ENCODE peak calls at places on chromosomes 12 and 14, in seven cellular contexts. One of them, this sample, is unnamed.

GRCh38 chr12:2654741-2655140 is 140.0 kb upstream of the FKBP4 start:
- DNase-seq in HepG2: no peak
- DNase-seq in prostate gland: no peak
- DNase-seq in spleen: peak
- DNase-seq in stomach: no peak
- DNase-seq in H1: no peak
- DNase-seq in HCT116: no peak
- DNase-seq in this sample: no peak

GRCh38 chr12:69497308-69498026 is 27.3 kb downstream of the FRS2 start:
- DNase-seq in HepG2: no peak
- DNase-seq in prostate gland: no peak
- DNase-seq in spleen: no peak
- DNase-seq in stomach: no peak
- DNase-seq in H1: no peak
- DNase-seq in HCT116: no peak
- DNase-seq in this sample: no peak

GRCh38 chr12:110993425-110993824 is 73.0 kb upstream of the MYL2 start:
- DNase-seq in HepG2: no peak
- DNase-seq in prostate gland: no peak
- DNase-seq in spleen: no peak
- DNase-seq in stomach: no peak
- DNase-seq in H1: no peak
- DNase-seq in HCT116: no peak
- DNase-seq in this sample: peak

GRCh38 chr14:37181441-37181840 is 9.0 kb upstream of the SLC25A21 start:
- DNase-seq in HepG2: no peak
- DNase-seq in prostate gland: no peak
- DNase-seq in spleen: no peak
- DNase-seq in stomach: no peak
- DNase-seq in H1: no peak
- DNase-seq in HCT116: no peak
- DNase-seq in this sample: no peak

GRCh38 chr12:52082026-52082667 is 2.6 kb downstream of the SMIM41 start:
- DNase-seq in HepG2: peak
- DNase-seq in prostate gland: no peak
- DNase-seq in spleen: no peak
- DNase-seq in stomach: no peak
- DNase-seq in H1: no peak
- DNase-seq in HCT116: no peak
- DNase-seq in this sample: no peak

GRCh38 chr12:113186033-113186365 is 478 bp downstream of the RITA1 start:
- DNase-seq in HepG2: peak
- DNase-seq in prostate gland: no peak
- DNase-seq in spleen: no peak
- DNase-seq in stomach: no peak
- DNase-seq in H1: no peak
- DNase-seq in HCT116: no peak
- DNase-seq in this sample: no peak

GRCh38 chr14:34826661-34827060 is 48.5 kb downstream of the BAZ1A start:
- DNase-seq in HepG2: no peak
- DNase-seq in prostate gland: no peak
- DNase-seq in spleen: no peak
- DNase-seq in stomach: no peak
- DNase-seq in H1: no peak
- DNase-seq in HCT116: no peak
- DNase-seq in this sample: no peak

GRCh38 chr14:100907240-100907639 is 3.7 kb upstream of the RTL1 start:
- DNase-seq in HepG2: no peak
- DNase-seq in prostate gland: no peak
- DNase-seq in spleen: no peak
- DNase-seq in stomach: no peak
- DNase-seq in H1: no peak
- DNase-seq in HCT116: no peak
- DNase-seq in this sample: no peak

GRCh38 chr12:115758886-115759620 is 518.4 kb downstream of the MED13L start:
- DNase-seq in HepG2: no peak
- DNase-seq in prostate gland: peak
- DNase-seq in spleen: no peak
- DNase-seq in stomach: no peak
- DNase-seq in H1: no peak
- DNase-seq in HCT116: no peak
- DNase-seq in this sample: no peak

GRCh38 chr14:72715910-72716268 is 178.0 kb downstream of the DPF3 start:
- DNase-seq in HepG2: no peak
- DNase-seq in prostate gland: no peak
- DNase-seq in spleen: no peak
- DNase-seq in stomach: no peak
- DNase-seq in H1: no peak
- DNase-seq in HCT116: no peak
- DNase-seq in this sample: no peak

GRCh38 chr12:9648701-9649531 is 20.6 kb upstream of the CLEC2D start:
- DNase-seq in HepG2: no peak
- DNase-seq in prostate gland: no peak
- DNase-seq in spleen: no peak
- DNase-seq in stomach: no peak
- DNase-seq in H1: no peak
- DNase-seq in HCT116: no peak
- DNase-seq in this sample: no peak

GRCh38 chr12:72271741-72272661 is at the start of gene TRHDE:
- DNase-seq in HepG2: no peak
- DNase-seq in prostate gland: no peak
- DNase-seq in spleen: peak
- DNase-seq in stomach: no peak
- DNase-seq in H1: peak
- DNase-seq in HCT116: no peak
- DNase-seq in this sample: peak

GRCh38 chr12:114982760-114983159 is 298.8 kb upstream of the TBX3 start:
- DNase-seq in HepG2: no peak
- DNase-seq in prostate gland: peak
- DNase-seq in spleen: no peak
- DNase-seq in stomach: no peak
- DNase-seq in H1: no peak
- DNase-seq in HCT116: no peak
- DNase-seq in this sample: no peak

GRCh38 chr12:89288959-89289358 is 63.3 kb downstream of the DUSP6 start:
- DNase-seq in HepG2: no peak
- DNase-seq in prostate gland: no peak
- DNase-seq in spleen: no peak
- DNase-seq in stomach: no peak
- DNase-seq in H1: no peak
- DNase-seq in HCT116: no peak
- DNase-seq in this sample: no peak

DNA sequence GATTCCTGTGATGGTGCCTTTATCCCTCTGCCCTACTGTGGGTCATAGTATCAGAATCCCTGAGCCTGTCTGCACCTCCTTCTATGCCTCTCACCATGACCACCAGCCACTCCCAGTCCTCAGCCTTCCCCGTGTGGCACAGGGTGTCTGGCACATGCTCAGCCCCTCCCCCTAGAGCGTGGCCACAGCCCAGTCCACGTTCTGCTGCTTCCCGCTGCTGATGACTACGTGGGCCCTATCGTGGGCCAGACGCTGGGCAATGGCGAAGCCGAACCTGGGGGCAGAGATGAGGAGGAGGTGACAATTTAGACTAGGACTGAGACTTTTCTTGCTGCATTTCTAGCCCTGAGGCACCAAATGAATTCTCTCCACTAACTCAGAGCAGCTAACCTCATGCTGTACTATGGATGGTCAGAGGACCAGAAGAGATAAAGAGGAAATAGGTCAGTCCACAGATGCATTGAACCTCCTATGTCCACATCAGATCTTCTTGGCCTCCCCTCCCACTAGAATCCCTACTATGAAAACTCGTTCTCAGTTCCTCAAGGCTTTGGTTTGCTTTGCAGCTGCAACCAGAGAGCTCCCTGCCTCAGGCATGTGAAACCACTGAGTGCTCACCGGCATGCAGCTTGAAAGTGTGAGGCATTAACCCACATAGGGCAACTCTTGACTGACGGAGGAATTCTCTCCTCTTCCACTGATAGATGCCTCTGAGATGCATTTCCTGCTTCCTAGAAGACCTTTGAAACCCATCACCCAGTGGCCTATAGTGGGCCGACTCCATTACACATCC is 126.3 kb upstream of the DHRS4 start:
- DNase-seq in HepG2: no peak
- DNase-seq in prostate gland: no peak
- DNase-seq in spleen: no peak
- DNase-seq in stomach: no peak
- DNase-seq in H1: no peak
- DNase-seq in HCT116: no peak
- DNase-seq in this sample: no peak
- TF ChIP-seq POLR2AphosphoS5 in HepG2: no peak
- TF ChIP-seq POLR2AphosphoS5 in prostate gland: no peak
- TF ChIP-seq POLR2AphosphoS5 in spleen: no peak
- TF ChIP-seq POLR2AphosphoS5 in stomach: no peak
- TF ChIP-seq POLR2AphosphoS5 in H1: no peak
- TF ChIP-seq POLR2AphosphoS5 in HCT116: no peak
- TF ChIP-seq POLR2AphosphoS5 in this sample: no peak

DNA sequence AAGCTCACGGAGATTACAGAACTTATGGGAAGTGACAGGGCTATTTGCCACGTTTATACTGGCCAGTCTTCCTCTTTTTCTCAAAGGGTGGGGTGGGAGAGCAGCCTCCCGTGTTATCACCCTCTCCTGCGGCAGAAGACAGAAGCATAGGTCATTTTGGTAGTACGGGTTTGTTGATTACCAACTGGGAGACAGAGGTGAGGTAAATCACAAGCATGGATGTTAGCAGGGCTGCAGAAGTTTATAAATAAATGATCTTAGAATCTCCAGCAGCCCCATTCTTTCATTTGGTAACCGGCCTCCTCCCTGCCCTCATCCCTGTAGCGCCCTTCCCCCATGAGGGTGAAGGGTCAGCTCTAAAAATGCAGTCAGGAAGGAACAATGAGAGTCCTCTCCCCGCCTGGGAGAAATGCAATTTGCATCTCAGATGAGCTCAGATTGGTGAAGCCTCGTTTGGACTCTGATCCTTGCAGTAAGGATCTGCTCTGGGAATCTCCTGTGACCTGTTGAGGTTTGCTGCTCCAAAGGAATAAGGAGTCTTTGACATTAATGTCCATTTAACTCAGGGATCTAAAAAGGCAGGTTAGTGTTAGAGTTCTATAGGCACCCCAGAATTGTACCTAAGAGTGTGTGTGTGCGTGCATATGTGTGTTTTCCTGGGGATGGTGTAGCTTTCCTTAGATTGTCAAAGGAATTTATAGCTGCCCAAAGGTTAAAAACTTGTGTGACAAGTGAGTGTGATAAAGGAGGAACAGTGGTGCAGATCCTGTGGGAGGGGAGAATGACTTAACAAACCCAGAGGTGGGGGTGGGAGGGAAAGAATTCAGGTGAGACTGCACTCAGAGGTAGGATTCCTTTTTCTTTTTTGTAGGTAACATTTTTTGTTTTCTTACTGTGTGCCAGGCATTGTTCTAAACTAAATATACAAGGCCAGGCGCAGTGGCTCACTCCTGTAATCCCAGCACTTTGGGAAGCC is 45.0 kb upstream of the SINHCAF start:
- DNase-seq in HepG2: peak
- DNase-seq in prostate gland: no peak
- DNase-seq in spleen: peak
- DNase-seq in stomach: no peak
- DNase-seq in H1: peak
- DNase-seq in HCT116: no peak
- DNase-seq in this sample: no peak
- TF ChIP-seq POLR2A in HepG2: no peak
- TF ChIP-seq POLR2A in prostate gland: no peak
- TF ChIP-seq POLR2A in spleen: no peak
- TF ChIP-seq POLR2A in stomach: no peak
- TF ChIP-seq POLR2A in H1: no peak
- TF ChIP-seq POLR2A in HCT116: no peak
- TF ChIP-seq POLR2A in this sample: no peak

GRCh38 chr12:47894652-47895051 is 10.1 kb downstream of the VDR start:
- DNase-seq in HepG2: no peak
- DNase-seq in prostate gland: no peak
- DNase-seq in spleen: no peak
- DNase-seq in stomach: no peak
- DNase-seq in H1: no peak
- DNase-seq in HCT116: no peak
- DNase-seq in this sample: no peak
- H3K4me3 ChIP-seq in HepG2: no peak
- H3K4me3 ChIP-seq in prostate gland: no peak
- H3K4me3 ChIP-seq in spleen: no peak
- H3K4me3 ChIP-seq in stomach: no peak
- H3K4me3 ChIP-seq in H1: no peak
- H3K4me3 ChIP-seq in HCT116: no peak
- H3K4me3 ChIP-seq in this sample: no peak

GRCh38 chr12:46266382-46266791 is 2.5 kb downstream of the SLC38A1 start:
- DNase-seq in HepG2: no peak
- DNase-seq in prostate gland: no peak
- DNase-seq in spleen: no peak
- DNase-seq in stomach: no peak
- DNase-seq in H1: no peak
- DNase-seq in HCT116: no peak
- DNase-seq in this sample: no peak

GRCh38 chr12:46268349-46268616 is 560 bp downstream of the SLC38A1 start:
- DNase-seq in HepG2: no peak
- DNase-seq in prostate gland: no peak
- DNase-seq in spleen: peak
- DNase-seq in stomach: no peak
- DNase-seq in H1: no peak
- DNase-seq in HCT116: no peak
- DNase-seq in this sample: no peak

GRCh38 chr12:46267618-46268348 is 1.1 kb downstream of the SLC38A1 start:
- DNase-seq in HepG2: no peak
- DNase-seq in prostate gland: peak
- DNase-seq in spleen: peak
- DNase-seq in stomach: no peak
- DNase-seq in H1: peak
- DNase-seq in HCT116: no peak
- DNase-seq in this sample: no peak

GRCh38 chr12:46265734-46266133 is 3.1 kb downstream of the SLC38A1 start:
- DNase-seq in HepG2: no peak
- DNase-seq in prostate gland: no peak
- DNase-seq in spleen: no peak
- DNase-seq in stomach: no peak
- DNase-seq in H1: no peak
- DNase-seq in HCT116: no peak
- DNase-seq in this sample: no peak

DNA sequence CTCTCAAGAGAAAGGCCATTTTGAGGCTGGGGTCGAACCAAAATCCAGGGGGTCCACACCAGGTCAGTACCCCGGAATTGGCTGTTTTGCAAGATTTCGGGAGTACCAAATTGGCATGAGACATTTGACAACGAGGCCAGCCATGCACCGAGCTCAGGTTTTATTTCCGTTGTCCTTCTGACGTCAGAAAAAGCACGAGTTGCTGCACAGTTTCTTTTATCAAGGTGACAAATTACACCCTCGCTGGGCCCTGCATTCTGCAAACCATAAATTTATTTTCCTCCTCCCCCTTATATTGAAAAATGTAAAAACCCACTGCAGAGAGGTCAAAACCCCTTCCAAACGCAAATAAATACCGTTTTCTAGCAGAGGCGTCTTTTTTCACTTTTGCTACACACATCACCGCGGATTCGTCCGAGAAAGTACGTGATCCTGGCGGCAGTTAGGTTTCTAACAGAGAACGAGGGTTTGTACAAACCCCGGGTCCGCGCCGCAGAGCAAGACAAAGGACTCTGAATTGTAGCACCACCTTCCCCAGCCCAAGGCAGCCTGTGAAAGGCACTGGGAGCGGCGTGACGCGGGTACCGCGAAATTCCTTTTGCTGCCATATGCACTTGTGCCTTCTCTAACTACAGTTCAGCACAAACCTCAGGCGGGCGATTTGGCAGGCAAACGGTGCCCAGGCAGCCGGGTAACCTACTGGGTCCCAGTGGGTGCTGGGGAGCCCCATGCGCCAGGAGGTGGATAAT is 1.8 kb downstream of the SLC38A1 start:
- DNase-seq in HepG2: peak
- DNase-seq in prostate gland: peak
- DNase-seq in spleen: peak
- DNase-seq in stomach: peak
- DNase-seq in H1: peak
- DNase-seq in HCT116: no peak
- DNase-seq in this sample: peak
- TF ChIP-seq POLR2AphosphoS5 in HepG2: no peak
- TF ChIP-seq POLR2AphosphoS5 in prostate gland: no peak
- TF ChIP-seq POLR2AphosphoS5 in spleen: peak
- TF ChIP-seq POLR2AphosphoS5 in stomach: no peak
- TF ChIP-seq POLR2AphosphoS5 in H1: peak
- TF ChIP-seq POLR2AphosphoS5 in HCT116: no peak
- TF ChIP-seq POLR2AphosphoS5 in this sample: no peak

This sample was measured in suprapubic skin.